ENCODE peak calls at places on chromosomes 11 and 22, in ten cellular contexts. Y is brain microvascular endothelial cell; C is aorta; V is SJSA1; B is lower lobe of right lung; Q is heart right ventricle; H is CD8-positive, alpha-beta memory T cell; D is H1; O is iPS DF 6.9; L is uterus. F is an unnamed sample.

GRCh38 chr11:118102721-118103261 is 16.0 kb upstream of the SMIM35 start:
- DNase-seq in Y (no peak), C (no peak), V (no peak), B (no peak), Q (no peak), H (no peak), D (no peak), O (no peak), L (no peak), F (no peak)

GRCh38 chr22:49052023-49052538 is 775.6 kb downstream of the BRD1 start:
- DNase-seq in Y (no peak), C (no peak), V (no peak), B (no peak), Q (no peak), H (no peak), D (no peak), O (no peak), L (no peak), F (no peak)

GRCh38 chr11:2922635-2923034 is 6.6 kb downstream of the PHLDA2 start:
- DNase-seq in Y (no peak), C (no peak), V (no peak), B (no peak), Q (no peak), H (no peak), D (no peak), O (no peak), L (no peak), F (no peak)

GRCh38 chr11:17076517-17077239 is 789 bp downstream of the RPS13 start:
- DNase-seq in Y (no peak), C (no peak), V (no peak), B (no peak), Q (no peak), H (no peak), D (no peak), O (no peak), L (no peak), F (no peak)

GRCh38 chr11:59273008-59273841 is 60.5 kb upstream of the MPEG1 start:
- DNase-seq in Y (no peak), C (no peak), V (no peak), B (no peak), Q (no peak), H (no peak), D (no peak), O (no peak), L (no peak), F (no peak)

GRCh38 chr11:27860811-27861210 is 160.6 kb upstream of the BDNF start:
- DNase-seq in Y (no peak), C (no peak), V (no peak), B (no peak), Q (no peak), H (no peak), D (no peak), O (no peak), L (no peak), F (no peak)

GRCh38 chr11:118002541-118003019 is 16.4 kb downstream of the IL10RA start:
- DNase-seq in Y (no peak), C (no peak), V (no peak), B (peak; percentile 49), Q (peak; percentile 86), H (no peak), D (no peak), O (no peak), L (peak; percentile 75), F (no peak)

GRCh38 chr22:49093192-49093880 is 734.3 kb downstream of the BRD1 start:
- DNase-seq in Y (no peak), C (no peak), V (no peak), B (peak; percentile 34), Q (no peak), H (no peak), D (no peak), O (no peak), L (no peak), F (no peak)

GRCh38 chr11:133078591-133079179 is 453.6 kb downstream of the OPCML start:
- DNase-seq in Y (peak; percentile 37), C (no peak), V (no peak), B (no peak), Q (peak; percentile 23), H (no peak), D (no peak), O (peak; percentile 35), L (no peak), F (no peak)

GRCh38 chr11:75429641-75429901 is 3.4 kb downstream of the KLHL35 start:
- DNase-seq in Y (no peak), C (no peak), V (no peak), B (no peak), Q (no peak), H (no peak), D (no peak), O (no peak), L (no peak), F (no peak)

GRCh38 chr22:39241632-39242388 is 3.0 kb downstream of the PDGFB start:
- DNase-seq in Y (no peak), C (no peak), V (no peak), B (no peak), Q (no peak), H (peak; percentile 86), D (no peak), O (no peak), L (no peak), F (no peak)

GRCh38 chr11:73614591-73614990 is 16.7 kb upstream of the FAM168A start:
- DNase-seq in Y (no peak), C (no peak), V (no peak), B (no peak), Q (no peak), H (no peak), D (no peak), O (no peak), L (no peak), F (no peak)

GRCh38 chr22:43851979-43852307 is 10.4 kb downstream of the SULT4A1 start:
- DNase-seq in Y (no peak), C (no peak), V (no peak), B (no peak), Q (no peak), H (no peak), D (no peak), O (no peak), L (no peak), F (no peak)

GRCh38 chr11:116918925-116919653 is 81.7 kb upstream of the APOA1 start:
- DNase-seq in Y (no peak), C (no peak), V (no peak), B (no peak), Q (no peak), H (no peak), D (no peak), O (no peak), L (no peak), F (no peak)

GRCh38 chr22:39937881-39938280 is 22.3 kb upstream of the TMA7B start:
- DNase-seq in Y (no peak), C (no peak), V (no peak), B (no peak), Q (no peak), H (no peak), D (no peak), O (no peak), L (no peak), F (no peak)

GRCh38 chr22:39092111-39092867 is 4.8 kb upstream of the APOBEC3H start:
- DNase-seq in Y (no peak), C (no peak), V (no peak), B (peak; percentile 6), Q (no peak), H (no peak), D (no peak), O (no peak), L (no peak), F (no peak)

GRCh38 chr11:104146421-104146820 is 17.5 kb downstream of the PDGFD start:
- DNase-seq in Y (no peak), C (no peak), V (no peak), B (no peak), Q (no peak), H (no peak), D (no peak), O (no peak), L (no peak), F (no peak)

GRCh38 chr22:21688341-21688705 is 22.5 kb downstream of the PPIL2 start:
- DNase-seq in Y (no peak), C (peak; percentile 62), V (no peak), B (no peak), Q (no peak), H (no peak), D (no peak), O (no peak), L (no peak), F (no peak)

GRCh38 chr11:134350381-134350780 is 18.6 kb downstream of the GLB1L2 start:
- DNase-seq in Y (no peak), C (no peak), V (no peak), B (no peak), Q (no peak), H (peak; percentile 10), D (no peak), O (no peak), L (no peak), F (no peak)
- H3K4me3 ChIP-seq in Y (no peak overlapping the region), C (no peak overlapping the region), V (no peak overlapping the region), B (no peak overlapping the region), Q (no peak overlapping the region), H (no peak overlapping the region), D (no peak overlapping the region), O (no peak overlapping the region), L (no peak overlapping the region), F (no peak overlapping the region)

GRCh38 chr11:67375320-67376021 is 2.1 kb upstream of the CLCF1 start:
- DNase-seq in Y (no peak), C (no peak), V (no peak), B (no peak), Q (no peak), H (no peak), D (no peak), O (no peak), L (peak; percentile 20), F (no peak)
- H3K27ac ChIP-seq in Y (no peak overlapping the region), C (no peak overlapping the region), V (no peak overlapping the region), B (no peak overlapping the region), Q (no peak overlapping the region), H (no peak overlapping the region), D (no peak overlapping the region), O (no peak overlapping the region), L (peak overlapping the region; percentile 99), F (no peak overlapping the region)

DNA sequence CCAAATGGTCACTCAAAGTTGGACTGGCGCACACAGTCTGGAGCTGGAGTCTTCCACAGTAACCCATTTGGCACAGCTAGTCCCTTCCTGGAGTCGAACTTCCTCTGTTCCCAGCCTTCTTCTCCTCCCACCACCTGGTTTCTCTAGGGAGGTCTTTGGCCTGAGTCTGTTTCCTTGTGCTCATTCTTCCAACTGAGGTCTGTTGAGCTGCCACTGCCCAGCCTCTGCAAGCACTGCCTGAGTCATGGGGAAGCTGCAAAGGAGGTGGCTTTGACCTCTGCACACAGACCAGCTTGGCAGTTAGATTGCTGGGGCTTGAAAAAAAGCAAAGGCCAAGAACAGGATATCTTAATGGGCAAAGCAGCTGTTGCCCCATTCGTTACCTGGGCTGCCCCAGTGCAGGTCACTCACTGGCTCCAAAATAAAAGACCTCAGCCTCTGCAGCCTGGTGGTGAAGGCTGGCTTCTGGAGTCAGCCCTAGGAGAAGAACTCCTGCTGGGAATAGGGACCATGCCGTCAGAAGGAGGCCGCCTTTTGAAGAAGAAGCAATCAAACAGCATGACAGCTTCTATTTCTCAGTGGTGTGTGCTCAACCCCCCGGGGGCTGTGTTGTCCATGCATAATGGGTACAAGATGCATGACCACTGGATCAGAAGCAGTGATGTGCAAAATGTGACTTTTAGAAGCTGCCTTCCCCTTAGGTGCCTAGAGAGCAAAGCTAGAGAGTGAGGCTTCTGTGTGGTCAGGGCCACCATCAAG is 3.0 kb downstream of the ADAMTS15 start:
- DNase-seq in Y (peak; percentile 32), C (peak; percentile 77), V (no peak), B (no peak), Q (peak; percentile 69), H (no peak), D (no peak), O (no peak), L (no peak), F (no peak)
- H3K4me3 ChIP-seq in Y (no peak overlapping the region), C (no peak overlapping the region), V (no peak overlapping the region), B (peak overlapping the region; percentile 65), Q (peak overlapping the region; percentile 75), H (no peak overlapping the region), D (no peak overlapping the region), O (no peak overlapping the region), L (no peak overlapping the region), F (peak overlapping the region; percentile 31)

GRCh38 chr22:17920145-17920605 is 104.2 kb downstream of the MICAL3 start:
- DNase-seq in Y (peak; percentile 45), C (no peak), V (no peak), B (no peak), Q (peak; percentile 86), H (no peak), D (no peak), O (no peak), L (no peak), F (no peak)
- H3K27ac ChIP-seq in Y (peak overlapping the region; percentile 7), C (no peak overlapping the region), V (no peak overlapping the region), B (no peak overlapping the region), Q (peak overlapping the region; percentile 90), H (peak overlapping the region; percentile 20), D (no peak overlapping the region), O (no peak overlapping the region), L (peak overlapping the region; percentile 44), F (no peak overlapping the region)